ENCODE peak calls at places on chromosomes 11 and 22, in five cellular contexts. One of them, this sample, is unnamed.

GRCh38 chr11:44977493-44977984 is 26.9 kb upstream of the TP53I11 start:
- DNase-seq in left lung: no peak
- DNase-seq in aorta: no peak
- DNase-seq in mesendoderm: peak; percentile 95
- DNase-seq in fibroblast of lung: peak; percentile 29
- DNase-seq in this sample: no peak

GRCh38 chr22:46861468-46861867 is 99.0 kb downstream of the TBC1D22A start:
- DNase-seq in left lung: no peak
- DNase-seq in aorta: no peak
- DNase-seq in mesendoderm: no peak
- DNase-seq in fibroblast of lung: no peak
- DNase-seq in this sample: no peak

GRCh38 chr22:21047035-21047661 is 1.4 kb downstream of the LRRC74B start:
- DNase-seq in left lung: no peak
- DNase-seq in aorta: no peak
- DNase-seq in mesendoderm: no peak
- DNase-seq in fibroblast of lung: no peak
- DNase-seq in this sample: no peak

GRCh38 chr11:131894615-131895544 is 524.5 kb downstream of the NTM start:
- DNase-seq in left lung: no peak
- DNase-seq in aorta: no peak
- DNase-seq in mesendoderm: no peak
- DNase-seq in fibroblast of lung: no peak
- DNase-seq in this sample: no peak

GRCh38 chr11:108167624-108168023 is 46.3 kb downstream of the ACAT1 start:
- DNase-seq in left lung: no peak
- DNase-seq in aorta: no peak
- DNase-seq in mesendoderm: no peak
- DNase-seq in fibroblast of lung: no peak
- DNase-seq in this sample: no peak

GRCh38 chr11:62958547-62959071 is 26.2 kb downstream of the SLC22A6 start:
- DNase-seq in left lung: no peak
- DNase-seq in aorta: no peak
- DNase-seq in mesendoderm: no peak
- DNase-seq in fibroblast of lung: no peak
- DNase-seq in this sample: no peak

GRCh38 chr22:36587289-36588154 is 58.6 kb upstream of the EIF3D start:
- DNase-seq in left lung: no peak
- DNase-seq in aorta: peak; percentile 16
- DNase-seq in mesendoderm: no peak
- DNase-seq in fibroblast of lung: peak; percentile 65
- DNase-seq in this sample: no peak

GRCh38 chr22:21876486-21877176 is 9.2 kb upstream of the MAPK1 start:
- DNase-seq in left lung: no peak
- DNase-seq in aorta: no peak
- DNase-seq in mesendoderm: peak; percentile 17
- DNase-seq in fibroblast of lung: peak; percentile 44
- DNase-seq in this sample: no peak

GRCh38 chr22:35089139-35089538 is 23.2 kb downstream of the ISX start:
- DNase-seq in left lung: no peak
- DNase-seq in aorta: no peak
- DNase-seq in mesendoderm: no peak
- DNase-seq in fibroblast of lung: no peak
- DNase-seq in this sample: no peak

GRCh38 chr11:18768472-18768901 is 23.1 kb downstream of the PTPN5 start:
- DNase-seq in left lung: peak; percentile 51
- DNase-seq in aorta: no peak
- DNase-seq in mesendoderm: no peak
- DNase-seq in fibroblast of lung: no peak
- DNase-seq in this sample: no peak

GRCh38 chr11:45665206-45665932 is at the start of gene CHST1:
- DNase-seq in left lung: no peak
- DNase-seq in aorta: peak; percentile 74
- DNase-seq in mesendoderm: no peak
- DNase-seq in fibroblast of lung: peak; percentile 32
- DNase-seq in this sample: peak; percentile 76

GRCh38 chr11:17333799-17334586 is 17.6 kb upstream of the NCR3LG1 start:
- DNase-seq in left lung: no peak
- DNase-seq in aorta: no peak
- DNase-seq in mesendoderm: no peak
- DNase-seq in fibroblast of lung: no peak
- DNase-seq in this sample: no peak

GRCh38 chr11:2885017-2885675 is 429 bp downstream of the CDKN1C start:
- DNase-seq in left lung: peak; percentile 55
- DNase-seq in aorta: peak; percentile 72
- DNase-seq in mesendoderm: peak; percentile 68
- DNase-seq in fibroblast of lung: peak; percentile 47
- DNase-seq in this sample: peak; percentile 85

GRCh38 chr11:62540804-62541671 is 5.6 kb downstream of the AHNAK start:
- DNase-seq in left lung: peak; percentile 46
- DNase-seq in aorta: peak; percentile 74
- DNase-seq in mesendoderm: no peak
- DNase-seq in fibroblast of lung: no peak
- DNase-seq in this sample: no peak

GRCh38 chr22:44181033-44181911 is 547 bp downstream of the PARVG start:
- DNase-seq in left lung: peak; percentile 71
- DNase-seq in aorta: peak; percentile 79
- DNase-seq in mesendoderm: no peak
- DNase-seq in fibroblast of lung: peak; percentile 46
- DNase-seq in this sample: peak; percentile 76

GRCh38 chr11:89381094-89381493 is 110.1 kb downstream of the NOX4 start:
- DNase-seq in left lung: no peak
- DNase-seq in aorta: peak; percentile 74
- DNase-seq in mesendoderm: peak; percentile 60
- DNase-seq in fibroblast of lung: peak; percentile 99
- DNase-seq in this sample: no peak

GRCh38 chr22:49701380-49702067 is 126.1 kb downstream of the BRD1 start:
- DNase-seq in left lung: no peak
- DNase-seq in aorta: no peak
- DNase-seq in mesendoderm: peak; percentile 33
- DNase-seq in fibroblast of lung: no peak
- DNase-seq in this sample: no peak

GRCh38 chr11:130145975-130146776 is 13.4 kb upstream of the ST14 start:
- DNase-seq in left lung: peak; percentile 86
- DNase-seq in aorta: no peak
- DNase-seq in mesendoderm: peak; percentile 95
- DNase-seq in fibroblast of lung: peak; percentile 23
- DNase-seq in this sample: peak; percentile 86

GRCh38 chr11:36253238-36253637 is 36.0 kb downstream of the COMMD9 start:
- DNase-seq in left lung: no peak
- DNase-seq in aorta: no peak
- DNase-seq in mesendoderm: peak; percentile 56
- DNase-seq in fibroblast of lung: no peak
- DNase-seq in this sample: no peak

GRCh38 chr11:61866958-61867343 is 24.4 kb downstream of the FADS3 start:
- DNase-seq in left lung: no peak
- DNase-seq in aorta: no peak
- DNase-seq in mesendoderm: no peak
- DNase-seq in fibroblast of lung: no peak
- DNase-seq in this sample: no peak

GRCh38 chr11:67269401-67270255 is 3.4 kb downstream of the GRK2 start:
- DNase-seq in left lung: peak; percentile 36
- DNase-seq in aorta: peak; percentile 66
- DNase-seq in mesendoderm: no peak
- DNase-seq in fibroblast of lung: no peak
- DNase-seq in this sample: peak; percentile 61

GRCh38 chr11:67238894-67239794 is 27.1 kb upstream of the GRK2 start:
- DNase-seq in left lung: no peak
- DNase-seq in aorta: no peak
- DNase-seq in mesendoderm: peak; percentile 27
- DNase-seq in fibroblast of lung: no peak
- DNase-seq in this sample: no peak

GRCh38 chr11:64233913-64234839 is at the start of gene VEGFB:
- DNase-seq in left lung: peak; percentile 84
- DNase-seq in aorta: peak; percentile 88
- DNase-seq in mesendoderm: no peak
- DNase-seq in fibroblast of lung: peak; percentile 55
- DNase-seq in this sample: peak; percentile 90

GRCh38 chr22:47107431-47107830 is 345.0 kb downstream of the TBC1D22A start:
- DNase-seq in left lung: no peak
- DNase-seq in aorta: no peak
- DNase-seq in mesendoderm: no peak
- DNase-seq in fibroblast of lung: peak; percentile 85
- DNase-seq in this sample: no peak

GRCh38 chr11:125404811-125405481 is 91.1 kb downstream of the FEZ1 start:
- DNase-seq in left lung: peak; percentile 66
- DNase-seq in aorta: peak; percentile 79
- DNase-seq in mesendoderm: peak; percentile 75
- DNase-seq in fibroblast of lung: peak; percentile 42
- DNase-seq in this sample: peak; percentile 85

GRCh38 chr22:41574847-41575381 is 14.1 kb downstream of the CSDC2 start:
- DNase-seq in left lung: no peak
- DNase-seq in aorta: peak; percentile 81
- DNase-seq in mesendoderm: no peak
- DNase-seq in fibroblast of lung: no peak
- DNase-seq in this sample: peak; percentile 73

GRCh38 chr11:124867700-124868099 is 2.5 kb downstream of the ROBO3 start:
- DNase-seq in left lung: no peak
- DNase-seq in aorta: no peak
- DNase-seq in mesendoderm: peak; percentile 62
- DNase-seq in fibroblast of lung: peak; percentile 24
- DNase-seq in this sample: no peak

GRCh38 chr11:68255526-68255925 is 16.2 kb downstream of the C11orf24 start:
- DNase-seq in left lung: no peak
- DNase-seq in aorta: no peak
- DNase-seq in mesendoderm: no peak
- DNase-seq in fibroblast of lung: no peak
- DNase-seq in this sample: no peak

GRCh38 chr11:32056445-32056844 is 34.4 kb upstream of the RCN1 start:
- DNase-seq in left lung: no peak
- DNase-seq in aorta: no peak
- DNase-seq in mesendoderm: no peak
- DNase-seq in fibroblast of lung: peak; percentile 67
- DNase-seq in this sample: no peak

GRCh38 chr11:85769758-85770157 is 41.2 kb downstream of the SYTL2 start:
- DNase-seq in left lung: no peak
- DNase-seq in aorta: no peak
- DNase-seq in mesendoderm: peak; percentile 60
- DNase-seq in fibroblast of lung: no peak
- DNase-seq in this sample: no peak

DNA sequence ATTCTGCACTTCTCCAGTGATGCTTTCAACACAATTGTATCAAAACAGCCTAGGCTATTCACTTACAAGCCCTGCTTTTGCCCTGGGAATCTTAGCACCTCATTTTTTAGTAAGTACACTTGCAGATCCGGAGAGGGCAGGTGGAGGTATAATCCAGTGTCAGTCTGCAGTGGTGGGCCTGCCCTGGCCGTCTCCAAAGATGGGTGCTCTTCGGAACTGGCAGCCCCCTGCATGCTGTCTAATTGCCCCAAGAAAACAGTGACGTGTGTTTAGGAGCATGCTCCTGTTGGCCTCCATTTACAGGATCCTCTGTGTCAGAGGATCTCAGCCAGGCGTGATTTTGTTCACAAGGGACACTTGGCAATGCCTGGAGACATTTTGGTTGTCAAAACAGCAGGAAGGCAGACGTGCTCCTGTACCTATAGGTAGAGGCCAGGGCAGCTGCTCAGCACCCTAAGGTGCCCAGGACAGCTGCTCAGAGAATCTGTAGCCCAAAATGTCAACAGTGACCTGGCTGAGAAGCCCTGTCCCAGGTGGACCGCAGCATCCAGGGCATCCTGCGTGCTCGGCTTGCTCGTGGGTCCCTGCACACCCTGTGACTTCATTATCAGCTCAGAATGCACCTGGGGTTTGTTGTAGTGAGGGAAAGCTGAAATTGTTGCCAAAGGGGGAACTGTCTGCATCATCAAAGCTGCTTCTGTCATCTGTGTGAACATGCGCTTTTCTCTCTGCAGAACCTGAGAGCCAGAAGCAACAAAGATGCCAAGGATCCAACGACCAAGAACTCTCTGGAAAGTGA is 90.7 kb downstream of the BCR start:
- DNase-seq in left lung: no peak
- DNase-seq in aorta: no peak
- DNase-seq in mesendoderm: no peak
- DNase-seq in fibroblast of lung: no peak
- DNase-seq in this sample: no peak
- H3K4me1 ChIP-seq in left lung: no peaks in the 10 kb centered on the region
- H3K4me1 ChIP-seq in aorta: no peaks in the 10 kb centered on the region
- H3K4me1 ChIP-seq in mesendoderm: no peaks in the 10 kb centered on the region
- H3K4me1 ChIP-seq in fibroblast of lung: no peaks in the 10 kb centered on the region
- H3K4me1 ChIP-seq in this sample: no peaks in the 10 kb centered on the region

GRCh38 chr11:69295995-69296889 is 2.3 kb downstream of the MYEOV start:
- DNase-seq in left lung: peak; percentile 64
- DNase-seq in aorta: peak; percentile 81
- DNase-seq in mesendoderm: no peak
- DNase-seq in fibroblast of lung: peak; percentile 45
- DNase-seq in this sample: peak; percentile 76
- H3K4me1 ChIP-seq in left lung: peaks cover 35% of the 10 kb centered on the region
- H3K4me1 ChIP-seq in aorta: no peaks in the 10 kb centered on the region
- H3K4me1 ChIP-seq in mesendoderm: no peaks in the 10 kb centered on the region
- H3K4me1 ChIP-seq in fibroblast of lung: peaks cover 41% of the 10 kb centered on the region
- H3K4me1 ChIP-seq in this sample: peaks cover 42% of the 10 kb centered on the region

GRCh38 chr11:12746593-12747097 is 72.4 kb downstream of the TEAD1 start:
- DNase-seq in left lung: peak; percentile 39
- DNase-seq in aorta: peak; percentile 67
- DNase-seq in mesendoderm: peak; percentile 98
- DNase-seq in fibroblast of lung: peak; percentile 95
- DNase-seq in this sample: no peak

GRCh38 chr11:12752868-12753267 is 78.6 kb downstream of the TEAD1 start:
- DNase-seq in left lung: no peak
- DNase-seq in aorta: no peak
- DNase-seq in mesendoderm: no peak
- DNase-seq in fibroblast of lung: no peak
- DNase-seq in this sample: no peak

GRCh38 chr11:12748561-12748960 is 74.3 kb downstream of the TEAD1 start:
- DNase-seq in left lung: no peak
- DNase-seq in aorta: no peak
- DNase-seq in mesendoderm: no peak
- DNase-seq in fibroblast of lung: no peak
- DNase-seq in this sample: no peak

GRCh38 chr11:12749442-12749841 is 75.2 kb downstream of the TEAD1 start:
- DNase-seq in left lung: no peak
- DNase-seq in aorta: no peak
- DNase-seq in mesendoderm: no peak
- DNase-seq in fibroblast of lung: no peak
- DNase-seq in this sample: no peak

DNA sequence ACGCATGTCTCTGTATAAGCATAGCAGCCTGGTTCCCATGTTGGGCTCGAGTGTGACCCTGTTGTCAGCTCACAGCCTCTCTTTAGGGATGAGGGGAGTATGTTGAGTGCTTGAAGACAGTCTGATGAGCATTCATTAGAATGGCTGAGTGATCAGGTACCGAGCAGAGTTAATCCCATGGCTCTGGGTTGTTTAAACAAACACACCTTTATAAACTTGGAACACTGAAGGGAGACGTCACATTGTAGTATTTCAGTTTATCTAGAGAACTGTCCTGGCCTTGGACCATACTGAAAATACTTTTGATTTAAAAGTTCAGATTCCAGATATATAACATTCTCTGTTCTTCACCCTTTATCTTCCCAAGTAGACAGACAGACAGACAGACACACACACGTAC is 76.0 kb downstream of the TEAD1 start:
- DNase-seq in left lung: no peak
- DNase-seq in aorta: no peak
- DNase-seq in mesendoderm: no peak
- DNase-seq in fibroblast of lung: no peak
- DNase-seq in this sample: no peak
- H3K4me1 ChIP-seq in left lung: peaks cover 8% of the 10 kb centered on the region
- H3K4me1 ChIP-seq in aorta: peaks cover 4% of the 10 kb centered on the region
- H3K4me1 ChIP-seq in mesendoderm: peaks cover 25% of the 10 kb centered on the region
- H3K4me1 ChIP-seq in fibroblast of lung: peaks cover 13% of the 10 kb centered on the region
- H3K4me1 ChIP-seq in this sample: peaks cover 13% of the 10 kb centered on the region

GRCh38 chr11:77108436-77108835 is 5.8 kb downstream of the OMP start:
- DNase-seq in left lung: no peak
- DNase-seq in aorta: no peak
- DNase-seq in mesendoderm: no peak
- DNase-seq in fibroblast of lung: no peak
- DNase-seq in this sample: no peak
- H3K4me1 ChIP-seq in left lung: no peaks in the 10 kb centered on the region
- H3K4me1 ChIP-seq in aorta: no peaks in the 10 kb centered on the region
- H3K4me1 ChIP-seq in mesendoderm: no peaks in the 10 kb centered on the region
- H3K4me1 ChIP-seq in fibroblast of lung: peaks cover 30% of the 10 kb centered on the region
- H3K4me1 ChIP-seq in this sample: no peaks in the 10 kb centered on the region